ENCODE peak calls at places on chromosomes 4 and X, in five cellular contexts. One of them, this sample, is unnamed. For H3K4me1, the result is how much of the 10 kb centered on the place peaks cover.

GRCh38 chr4:86367577-86367976 is 7.7 kb upstream of the MAPK10 start:
- DNase-seq in transverse colon: no peak
- DNase-seq in uterus: no peak
- DNase-seq in spleen: no peak
- DNase-seq in ovary: no peak
- DNase-seq in this sample: no peak

GRCh38 chrX:101682723-101683122 is 23.1 kb upstream of the ARMCX2 start:
- DNase-seq in uterus: no peak
- DNase-seq in transverse colon: no peak
- DNase-seq in spleen: no peak
- DNase-seq in ovary: no peak
- DNase-seq in this sample: no peak

GRCh38 chr4:55435136-55435535 is 39.4 kb downstream of the TMEM165 start:
- DNase-seq in transverse colon: no peak
- DNase-seq in uterus: no peak
- DNase-seq in ovary: no peak
- DNase-seq in spleen: no peak
- DNase-seq in this sample: no peak

GRCh38 chrX:132740316-132741123 is 217.9 kb downstream of the HS6ST2 start:
- DNase-seq in transverse colon: no peak
- DNase-seq in uterus: no peak
- DNase-seq in ovary: no peak
- DNase-seq in spleen: no peak
- DNase-seq in this sample: no peak

GRCh38 chrX:38726596-38726995 is 74.7 kb upstream of the MID1IP1 start:
- DNase-seq in uterus: no peak
- DNase-seq in transverse colon: no peak
- DNase-seq in ovary: no peak
- DNase-seq in spleen: no peak
- DNase-seq in this sample: no peak

GRCh38 chr4:125849869-125850268 is 535.1 kb downstream of the FAT4 start:
- DNase-seq in spleen: no peak
- DNase-seq in uterus: no peak
- DNase-seq in transverse colon: no peak
- DNase-seq in ovary: no peak
- DNase-seq in this sample: no peak

GRCh38 chr4:86737244-86737643 is 111.9 kb downstream of the SLC10A6 start:
- DNase-seq in transverse colon: no peak
- DNase-seq in spleen: no peak
- DNase-seq in ovary: no peak
- DNase-seq in uterus: no peak
- DNase-seq in this sample: no peak

GRCh38 chr4:112343330-112343729 is 46.2 kb downstream of the ALPK1 start:
- DNase-seq in uterus: no peak
- DNase-seq in spleen: no peak
- DNase-seq in transverse colon: no peak
- DNase-seq in ovary: no peak
- DNase-seq in this sample: no peak

GRCh38 chr4:153520227-153520626 is 54.1 kb downstream of the TMEM131L start:
- DNase-seq in transverse colon: no peak
- DNase-seq in spleen: no peak
- DNase-seq in ovary: no peak
- DNase-seq in uterus: no peak
- DNase-seq in this sample: no peak

GRCh38 chr4:153521467-153521866 is 55.3 kb downstream of the TMEM131L start:
- DNase-seq in uterus: no peak
- DNase-seq in ovary: no peak
- DNase-seq in spleen: no peak
- DNase-seq in transverse colon: no peak
- DNase-seq in this sample: no peak

GRCh38 chr4:153519677-153520076 is 53.5 kb downstream of the TMEM131L start:
- DNase-seq in ovary: no peak
- DNase-seq in uterus: no peak
- DNase-seq in transverse colon: no peak
- DNase-seq in spleen: no peak
- DNase-seq in this sample: no peak

GRCh38 chr4:153521995-153522799 is 56.0 kb downstream of the TMEM131L start:
- DNase-seq in spleen: no peak
- DNase-seq in transverse colon: no peak
- DNase-seq in uterus: no peak
- DNase-seq in ovary: no peak
- DNase-seq in this sample: no peak

DNA sequence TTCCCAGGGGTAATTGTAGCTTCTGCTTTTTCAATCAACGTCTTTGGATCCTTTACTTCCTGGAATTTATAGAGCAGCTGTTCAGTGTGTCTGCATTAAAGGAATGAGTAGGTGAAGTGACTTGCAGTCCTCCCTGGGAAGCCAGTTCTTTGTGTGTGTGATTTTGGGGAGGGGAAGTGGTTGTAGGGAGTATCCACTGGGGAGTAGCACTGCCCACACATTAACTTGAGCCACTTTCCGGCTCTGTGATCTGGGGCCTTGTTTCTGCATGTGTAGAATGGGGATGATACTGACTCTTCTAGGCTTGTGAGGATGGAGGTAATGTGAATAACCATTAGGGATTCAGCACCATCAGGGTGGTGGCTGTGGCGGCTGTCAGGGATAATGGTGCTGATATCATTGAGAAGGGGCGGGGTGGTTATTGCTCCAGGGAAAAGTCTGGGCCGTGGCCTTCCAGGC is 54.7 kb downstream of the TMEM131L start:
- DNase-seq in spleen: no peak
- DNase-seq in ovary: no peak
- DNase-seq in transverse colon: no peak
- DNase-seq in uterus: no peak
- DNase-seq in this sample: peak
- H3K4me1 ChIP-seq in spleen: half or more
- H3K4me1 ChIP-seq in ovary: under half
- H3K4me1 ChIP-seq in transverse colon: under half
- H3K4me1 ChIP-seq in uterus: under half
- H3K4me1 ChIP-seq in this sample: half or more

DNA sequence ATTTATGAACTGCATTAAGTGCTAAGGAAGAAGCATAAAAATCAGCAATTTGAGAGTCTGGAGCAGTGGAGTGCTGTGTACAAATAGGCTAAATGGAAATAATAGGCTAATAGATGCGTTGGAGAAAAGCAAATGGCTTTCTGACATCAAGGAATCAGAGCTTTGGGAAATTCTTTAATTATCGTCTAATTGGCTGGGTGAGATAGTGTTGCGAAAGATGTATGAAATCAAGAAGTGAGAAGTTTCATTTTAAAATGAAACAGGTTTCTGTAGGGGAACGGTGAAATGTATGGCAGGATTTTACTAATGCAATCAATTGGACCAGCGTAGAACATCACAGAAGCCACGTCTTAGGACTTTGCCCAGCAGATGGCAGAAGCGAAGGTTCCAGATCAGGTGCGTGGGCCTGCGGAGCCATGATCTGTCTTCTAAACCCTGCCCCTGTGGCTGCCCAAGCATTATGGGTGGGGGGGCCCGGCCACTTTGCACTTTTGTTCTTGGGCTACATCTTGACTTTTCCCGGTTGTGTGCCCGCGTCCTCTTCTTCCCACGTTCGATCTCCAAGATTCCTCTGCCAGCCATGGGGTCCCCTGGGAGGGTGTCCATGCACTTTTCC is 118.5 kb upstream of the SHISA3 start:
- DNase-seq in transverse colon: no peak
- DNase-seq in ovary: no peak
- DNase-seq in uterus: no peak
- DNase-seq in spleen: no peak
- DNase-seq in this sample: no peak
- TF ChIP-seq CTCF in transverse colon: no peak
- TF ChIP-seq CTCF in ovary: no peak
- TF ChIP-seq CTCF in uterus: no peak
- TF ChIP-seq CTCF in spleen: no peak
- TF ChIP-seq CTCF in this sample: no peak

DNA sequence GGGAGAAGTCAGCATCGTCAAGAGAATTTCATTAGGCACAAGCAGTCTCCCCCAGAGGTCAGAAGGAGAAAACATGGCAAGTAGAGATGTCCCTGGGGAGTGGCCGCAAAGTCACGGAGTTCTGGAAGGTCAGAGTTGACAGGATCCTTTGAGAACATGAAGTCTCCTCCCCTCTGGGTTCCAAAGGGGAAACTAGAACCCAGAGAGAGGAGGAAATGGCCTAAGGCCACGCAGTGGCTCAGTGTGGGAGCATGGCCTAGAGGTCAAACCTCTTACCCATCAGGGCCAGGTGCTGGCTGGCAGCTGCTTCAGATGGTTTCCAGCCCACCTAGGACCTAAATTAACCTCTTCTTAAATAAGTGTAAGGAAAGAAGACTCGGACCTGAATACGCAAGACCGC is 884 bp downstream of the IDH3G start:
- DNase-seq in ovary: no peak
- DNase-seq in transverse colon: no peak
- DNase-seq in spleen: no peak
- DNase-seq in uterus: no peak
- DNase-seq in this sample: no peak
- TF ChIP-seq POLR2A in ovary: no peak
- TF ChIP-seq POLR2A in transverse colon: no peak
- TF ChIP-seq POLR2A in spleen: no peak
- TF ChIP-seq POLR2A in uterus: no peak
- TF ChIP-seq POLR2A in this sample: no peak

GRCh38 chr4:5368426-5368825 is 317.1 kb downstream of the STK32B start:
- DNase-seq in spleen: no peak
- DNase-seq in uterus: no peak
- DNase-seq in ovary: no peak
- DNase-seq in transverse colon: no peak
- DNase-seq in this sample: no peak

GRCh38 chr4:5365071-5366008 is 314.1 kb downstream of the STK32B start:
- DNase-seq in transverse colon: peak
- DNase-seq in spleen: no peak
- DNase-seq in uterus: no peak
- DNase-seq in ovary: no peak
- DNase-seq in this sample: peak

GRCh38 chr4:5364406-5364805 is 313.1 kb downstream of the STK32B start:
- DNase-seq in transverse colon: no peak
- DNase-seq in spleen: no peak
- DNase-seq in uterus: no peak
- DNase-seq in ovary: no peak
- DNase-seq in this sample: no peak

GRCh38 chr4:5366421-5366820 is 315.1 kb downstream of the STK32B start:
- DNase-seq in transverse colon: no peak
- DNase-seq in spleen: no peak
- DNase-seq in ovary: no peak
- DNase-seq in uterus: no peak
- DNase-seq in this sample: no peak

GRCh38 chr4:5366009-5366386 is 314.7 kb downstream of the STK32B start:
- DNase-seq in uterus: no peak
- DNase-seq in ovary: no peak
- DNase-seq in transverse colon: no peak
- DNase-seq in spleen: no peak
- DNase-seq in this sample: no peak
- H3K4me1 ChIP-seq in uterus: under half
- H3K4me1 ChIP-seq in ovary: under half
- H3K4me1 ChIP-seq in transverse colon: under half
- H3K4me1 ChIP-seq in spleen: under half
- H3K4me1 ChIP-seq in this sample: under half

This sample was measured in body of pancreas.